ENCODE peak calls at places on chromosomes 1 and 21, in ten cellular contexts. X is AG10803, O is fibroblast of the aortic adventitia, N is mesendoderm, Z is Peyer's patch, H is cardiac fibroblast, D is lower lobe of right lung, Q is endodermal cell, P is A549, W is tibial nerve. Y is an unnamed sample.

GRCh38 chr21:25496825-25497482 is 110.3 kb downstream of the MRPL39 start:
- DNase-seq in X (peak), O (peak), N (no peak), Z (no peak), H (no peak), D (no peak), Q (no peak), P (no peak), W (no peak), Y (no peak)

GRCh38 chr1:78491311-78492071 is 717 bp downstream of the PTGFR start:
- DNase-seq in X (peak), O (peak), N (peak), Z (no peak), H (peak), D (no peak), Q (peak), P (no peak), W (peak), Y (peak)

GRCh38 chr1:30648408-30649000 is 74.9 kb downstream of the MATN1 start:
- DNase-seq in X (no peak), O (no peak), N (no peak), Z (no peak), H (no peak), D (no peak), Q (peak), P (no peak), W (no peak), Y (no peak)

GRCh38 chr1:205568469-205569361 is 63.1 kb downstream of the ELK4 start:
- DNase-seq in X (no peak), O (no peak), N (no peak), Z (peak), H (peak), D (no peak), Q (no peak), P (no peak), W (no peak), Y (peak)

GRCh38 chr1:75611014-75611413 is at the start of gene SLC44A5:
- DNase-seq in X (no peak), O (no peak), N (no peak), Z (no peak), H (no peak), D (no peak), Q (no peak), P (no peak), W (no peak), Y (no peak)

GRCh38 chr1:51564124-51564523 is 45.1 kb upstream of the EPS15 start:
- DNase-seq in X (peak), O (peak), N (no peak), Z (no peak), H (peak), D (no peak), Q (no peak), P (peak), W (no peak), Y (no peak)

GRCh38 chr1:184647471-184647870 is 107.2 kb downstream of the EDEM3 start:
- DNase-seq in X (no peak), O (peak), N (no peak), Z (no peak), H (no peak), D (no peak), Q (no peak), P (no peak), W (no peak), Y (no peak)

GRCh38 chr1:164991763-164992162 is 364.8 kb downstream of the LMX1A start:
- DNase-seq in X (no peak), O (no peak), N (no peak), Z (no peak), H (no peak), D (no peak), Q (no peak), P (no peak), W (no peak), Y (no peak)

GRCh38 chr21:15539376-15539775 is 190.4 kb upstream of the USP25 start:
- DNase-seq in X (no peak), O (no peak), N (no peak), Z (no peak), H (no peak), D (no peak), Q (no peak), P (no peak), W (no peak), Y (no peak)

GRCh38 chr1:178490136-178490535 is 6.6 kb downstream of the CLEC20A start:
- DNase-seq in X (no peak), O (no peak), N (no peak), Z (no peak), H (no peak), D (no peak), Q (no peak), P (no peak), W (no peak), Y (peak)

GRCh38 chr1:154978360-154978759 is 3.9 kb downstream of the CKS1B start:
- DNase-seq in X (no peak), O (no peak), N (no peak), Z (no peak), H (no peak), D (no peak), Q (no peak), P (no peak), W (no peak), Y (no peak)

GRCh38 chr1:185646202-185646683 is 87.9 kb upstream of the HMCN1 start:
- DNase-seq in X (peak), O (peak), N (peak), Z (peak), H (peak), D (no peak), Q (peak), P (peak), W (peak), Y (peak)

GRCh38 chr1:167483790-167484189 is 34.5 kb downstream of the CD247 start:
- DNase-seq in X (no peak), O (no peak), N (no peak), Z (peak), H (no peak), D (no peak), Q (no peak), P (no peak), W (no peak), Y (no peak)

GRCh38 chr1:113534130-113534817 is 144.0 kb downstream of the MAGI3 start:
- DNase-seq in X (peak), O (peak), N (peak), Z (no peak), H (peak), D (no peak), Q (no peak), P (no peak), W (no peak), Y (peak)

GRCh38 chr21:39381009-39381408 is 32.1 kb upstream of the HMGN1 start:
- DNase-seq in X (no peak), O (no peak), N (no peak), Z (no peak), H (no peak), D (no peak), Q (no peak), P (no peak), W (no peak), Y (no peak)

GRCh38 chr1:93681095-93681548 is 515 bp downstream of the BCAR3 start:
- DNase-seq in X (no peak), O (no peak), N (no peak), Z (no peak), H (no peak), D (peak), Q (no peak), P (no peak), W (no peak), Y (peak)
- H3K4me3 ChIP-seq in X (peak), O (peak), N (peak), Z (peak), H (peak), D (peak), Q (peak), P (peak), W (peak), Y (peak)

GRCh38 chr21:40707271-40707670 is 139.7 kb downstream of the DSCAM start:
- DNase-seq in X (no peak), O (no peak), N (no peak), Z (no peak), H (no peak), D (no peak), Q (no peak), P (no peak), W (no peak), Y (no peak)

GRCh38 chr21:40699366-40699765 is 147.6 kb downstream of the DSCAM start:
- DNase-seq in X (no peak), O (no peak), N (no peak), Z (no peak), H (no peak), D (no peak), Q (no peak), P (no peak), W (no peak), Y (no peak)

GRCh38 chr21:40706806-40707205 is 140.2 kb downstream of the DSCAM start:
- DNase-seq in X (no peak), O (no peak), N (no peak), Z (no peak), H (no peak), D (no peak), Q (no peak), P (no peak), W (no peak), Y (no peak)

GRCh38 chr21:40706161-40706560 is 140.8 kb downstream of the DSCAM start:
- DNase-seq in X (no peak), O (no peak), N (no peak), Z (no peak), H (no peak), D (no peak), Q (no peak), P (no peak), W (no peak), Y (no peak)

DNA sequence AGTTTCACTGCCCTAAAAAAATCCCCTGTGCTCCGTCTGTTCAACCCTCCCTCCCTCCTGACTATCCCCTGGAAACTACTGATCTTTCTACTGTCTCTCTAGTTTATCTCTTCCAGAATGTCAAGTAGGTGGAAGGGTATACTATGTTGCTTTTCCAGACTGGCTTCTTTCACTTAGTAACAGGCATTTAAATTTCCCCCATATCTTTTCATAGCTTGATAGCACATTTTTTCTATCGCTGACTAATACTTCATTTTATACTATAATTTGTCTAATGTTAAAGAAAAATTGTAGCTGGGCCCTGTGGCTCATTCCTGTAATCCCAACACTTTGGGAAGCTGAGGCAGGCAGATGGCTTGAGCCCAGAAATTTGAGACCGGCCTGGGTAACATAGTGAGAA is 142.8 kb downstream of the DSCAM start:
- DNase-seq in X (no peak), O (no peak), N (no peak), Z (no peak), H (no peak), D (no peak), Q (no peak), P (no peak), W (no peak), Y (no peak)
- H3K4me3 ChIP-seq in X (no peak), O (no peak), N (no peak), Z (no peak), H (no peak), D (no peak), Q (no peak), P (no peak), W (no peak), Y (no peak)

GRCh38 chr1:92902406-92902744 is 58.9 kb downstream of the DIPK1A start:
- DNase-seq in X (no peak), O (no peak), N (peak), Z (no peak), H (no peak), D (no peak), Q (peak), P (no peak), W (no peak), Y (no peak)
- H3K4me3 ChIP-seq in X (no peak), O (no peak), N (no peak), Z (no peak), H (no peak), D (no peak), Q (no peak), P (no peak), W (no peak), Y (no peak)

DNA sequence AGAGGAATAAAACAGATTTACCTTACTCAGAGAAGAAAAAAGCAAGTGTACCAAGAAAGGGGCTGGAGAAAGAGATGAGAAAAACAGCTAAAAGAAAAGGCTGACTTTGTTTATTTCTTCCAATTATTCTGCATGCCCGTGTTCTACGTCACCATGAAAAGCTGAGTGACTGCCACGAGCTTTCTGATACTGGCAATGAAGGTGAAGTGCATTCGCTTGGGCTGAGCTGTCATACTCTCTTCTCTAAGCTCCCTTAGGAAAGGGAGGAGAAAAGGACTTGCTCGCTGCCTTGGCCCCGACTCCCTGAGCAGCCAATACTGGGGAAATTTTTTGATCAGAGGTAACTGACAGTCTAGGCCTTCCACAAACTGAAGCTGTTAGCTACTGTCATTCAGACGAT is 105.4 kb downstream of the SMYD2 start:
- DNase-seq in X (no peak), O (no peak), N (no peak), Z (no peak), H (no peak), D (no peak), Q (no peak), P (no peak), W (no peak), Y (no peak)
- H3K4me3 ChIP-seq in X (no peak), O (no peak), N (no peak), Z (no peak), H (no peak), D (no peak), Q (no peak), P (no peak), W (no peak), Y (no peak)

DNA sequence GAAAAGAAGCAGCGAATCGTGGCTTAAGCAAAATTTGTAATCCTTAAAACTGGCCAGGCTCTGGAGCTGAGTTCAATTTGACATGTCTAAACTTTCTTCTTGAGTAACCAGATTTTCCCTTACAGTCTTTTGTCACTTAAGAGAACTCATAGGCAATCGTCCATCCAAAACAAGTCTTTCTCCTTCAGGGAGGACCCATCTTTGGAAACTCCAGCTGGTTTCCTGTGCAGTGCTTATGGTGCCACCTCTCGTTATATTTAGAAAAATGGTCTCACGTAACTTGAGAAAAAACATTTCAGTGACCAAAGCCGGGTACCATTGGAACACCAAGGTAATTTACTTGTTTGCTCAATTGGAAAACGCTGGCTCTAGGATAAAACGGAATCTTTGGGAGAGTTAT is 1.9 kb upstream of the PTTG1IP start:
- DNase-seq in X (peak), O (peak), N (no peak), Z (no peak), H (peak), D (no peak), Q (no peak), P (no peak), W (peak), Y (no peak)
- H3K4me3 ChIP-seq in X (peak), O (peak), N (no peak), Z (peak), H (peak), D (peak), Q (peak), P (no peak), W (peak), Y (no peak)

DNA sequence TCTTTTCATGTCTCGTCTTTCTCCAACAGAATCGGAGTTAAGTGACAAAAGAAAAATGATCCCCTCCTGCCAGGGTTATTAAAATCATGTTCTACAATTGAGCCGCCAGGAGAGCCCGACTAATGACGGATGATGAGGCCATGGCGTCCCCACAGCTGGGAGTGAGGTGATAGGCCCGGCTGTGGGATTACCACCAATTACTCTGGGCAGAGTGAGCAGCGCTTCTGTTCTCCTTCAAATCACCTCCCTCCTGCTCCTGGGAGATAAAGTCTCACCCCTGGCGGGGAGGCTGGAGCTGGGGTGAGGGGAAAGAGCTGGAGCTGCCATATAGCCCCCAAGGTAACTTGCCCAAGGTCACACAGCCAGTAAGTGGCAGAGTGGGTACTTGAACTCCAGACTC is 34.7 kb upstream of the CSF3R start:
- DNase-seq in X (no peak), O (no peak), N (peak), Z (no peak), H (no peak), D (no peak), Q (peak), P (no peak), W (no peak), Y (no peak)
- H3K4me3 ChIP-seq in X (no peak), O (no peak), N (no peak), Z (no peak), H (no peak), D (no peak), Q (no peak), P (no peak), W (no peak), Y (no peak)

DNA sequence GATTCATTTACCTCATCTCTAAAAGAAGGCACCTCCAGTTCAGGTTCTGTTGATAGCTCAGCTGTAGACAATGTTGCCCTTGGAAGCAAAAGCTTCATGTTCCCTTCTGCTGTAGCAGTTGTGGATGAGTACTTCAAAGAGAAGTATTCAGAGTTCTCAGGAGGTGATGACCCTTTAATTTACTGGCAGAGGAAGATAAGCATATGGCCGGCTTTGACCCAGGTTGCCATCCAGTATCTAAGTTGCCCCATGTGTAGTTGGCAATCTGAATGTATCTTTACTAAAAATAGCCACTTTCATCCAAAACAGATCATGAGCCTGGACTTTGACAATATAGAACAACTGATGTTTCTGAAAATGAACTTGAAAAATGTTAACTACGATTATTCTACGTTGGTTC is 4.6 kb downstream of the ZBED6 start:
- DNase-seq in X (no peak), O (no peak), N (no peak), Z (no peak), H (no peak), D (no peak), Q (no peak), P (no peak), W (no peak), Y (no peak)
- H3K4me3 ChIP-seq in X (no peak), O (no peak), N (no peak), Z (no peak), H (no peak), D (no peak), Q (peak), P (no peak), W (no peak), Y (no peak)

GRCh38 chr1:80533178-80533577 is 1267.6 kb upstream of the ADGRL2 start:
- DNase-seq in X (no peak), O (no peak), N (no peak), Z (no peak), H (no peak), D (no peak), Q (no peak), P (no peak), W (no peak), Y (no peak)

GRCh38 chr1:80533775-80534314 is 1266.9 kb upstream of the ADGRL2 start:
- DNase-seq in X (no peak), O (no peak), N (no peak), Z (no peak), H (no peak), D (no peak), Q (no peak), P (no peak), W (no peak), Y (no peak)

GRCh38 chr1:80535446-80535845 is 1265.3 kb upstream of the ADGRL2 start:
- DNase-seq in X (no peak), O (no peak), N (no peak), Z (no peak), H (no peak), D (no peak), Q (no peak), P (no peak), W (no peak), Y (no peak)

GRCh38 chr1:80534606-80535360 is 1266.0 kb upstream of the ADGRL2 start:
- DNase-seq in X (no peak), O (no peak), N (no peak), Z (no peak), H (no peak), D (no peak), Q (no peak), P (no peak), W (no peak), Y (no peak)

DNA sequence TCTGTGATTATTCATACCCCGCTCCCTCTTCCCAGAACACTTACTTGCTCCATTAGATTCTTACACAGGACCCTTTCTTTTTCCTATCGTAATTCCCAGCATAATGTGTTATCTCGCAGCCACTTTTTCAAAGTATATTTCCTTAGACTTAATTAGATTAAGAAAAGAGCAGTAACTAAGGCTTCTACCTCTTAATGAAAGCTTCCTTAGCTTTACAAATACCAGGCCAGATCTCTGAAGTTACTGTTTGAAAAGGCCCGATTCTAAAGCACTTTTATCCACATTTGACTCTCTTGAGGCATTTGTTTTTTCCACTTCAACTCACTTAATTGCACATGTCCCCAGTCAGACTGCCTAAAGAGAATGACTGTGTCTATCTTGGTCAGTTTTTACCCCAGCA is 1264.3 kb upstream of the ADGRL2 start:
- DNase-seq in X (no peak), O (no peak), N (no peak), Z (no peak), H (no peak), D (no peak), Q (no peak), P (no peak), W (no peak), Y (no peak)
- H3K4me3 ChIP-seq in X (no peak), O (no peak), N (no peak), Z (no peak), H (no peak), D (no peak), Q (no peak), P (peak), W (no peak), Y (no peak)

GRCh38 chr1:65278344-65279091 is 30.8 kb upstream of the DNAJC6 start:
- DNase-seq in X (peak), O (no peak), N (peak), Z (no peak), H (no peak), D (no peak), Q (peak), P (no peak), W (no peak), Y (peak)
- H3K4me3 ChIP-seq in X (no peak), O (no peak), N (no peak), Z (no peak), H (no peak), D (no peak), Q (peak), P (no peak), W (no peak), Y (peak)